ENCODE peak calls at places on chromosomes 12 and 14, in four cellular contexts. H, K, Z and N are unnamed samples.

GRCh38 chr14:72657214-72657921 is 236.5 kb downstream of the DPF3 start:
- DNase-seq in H (no peak), K (no peak), Z (no peak), N (no peak)

GRCh38 chr14:94716976-94717375 is 52.9 kb downstream of the GSC start:
- DNase-seq in H (no peak), K (no peak), Z (no peak), N (no peak)

GRCh38 chr14:90308561-90308960 is 23.2 kb downstream of the NRDE2 start:
- DNase-seq in H (no peak), K (no peak), Z (no peak), N (no peak)

GRCh38 chr12:113519464-113520191 is 48.0 kb upstream of the LHX5 start:
- DNase-seq in H (no peak), K (no peak), Z (no peak), N (no peak)

GRCh38 chr12:21891763-21892217 is 49.4 kb downstream of the ABCC9 start:
- DNase-seq in H (no peak), K (no peak), Z (no peak), N (no peak)

GRCh38 chr12:58413794-58414193 is 472.4 kb downstream of the ATP23 start:
- DNase-seq in H (no peak), K (no peak), Z (no peak), N (no peak)

GRCh38 chr14:100534528-100535286 is 52.5 kb downstream of the BEGAIN start:
- DNase-seq in H (peak; percentile 13), K (peak; percentile 35), Z (no peak), N (peak; percentile 61)

GRCh38 chr12:96425973-96426372 is 25.7 kb upstream of the CDK17 start:
- DNase-seq in H (no peak), K (no peak), Z (no peak), N (no peak)

GRCh38 chr14:96130854-96131253 is 73.8 kb upstream of the BDKRB2 start:
- DNase-seq in H (no peak), K (no peak), Z (no peak), N (no peak)

GRCh38 chr14:77133718-77134338 is 7.8 kb downstream of the ZDHHC22 start:
- DNase-seq in H (peak; percentile 83), K (no peak), Z (no peak), N (peak; percentile 98)

GRCh38 chr14:97273540-97273939 is 476.4 kb downstream of the VRK1 start:
- DNase-seq in H (no peak), K (no peak), Z (no peak), N (peak; percentile 58)

GRCh38 chr12:8664228-8664963 is 1.8 kb upstream of the MFAP5 start:
- DNase-seq in H (no peak), K (no peak), Z (no peak), N (peak; percentile 2)

GRCh38 chr12:95548539-95549391 is 2.5 kb downstream of the USP44 start:
- DNase-seq in H (peak; percentile 71), K (peak; percentile 58), Z (peak; percentile 56), N (peak; percentile 92)

GRCh38 chr14:60684203-60684602 is 34.9 kb upstream of the SIX1 start:
- DNase-seq in H (no peak), K (no peak), Z (no peak), N (no peak)

GRCh38 chr14:91456283-91456682 is 38.7 kb upstream of the CCDC88C start:
- DNase-seq in H (no peak), K (no peak), Z (no peak), N (no peak)

GRCh38 chr12:131030472-131031328 is 77.0 kb downstream of the ADGRD1 start:
- DNase-seq in H (no peak), K (no peak), Z (no peak), N (no peak)

GRCh38 chr14:75306917-75307699 is 28.5 kb downstream of the FOS start:
- DNase-seq in H (no peak), K (no peak), Z (peak; percentile 75), N (peak; percentile 65)

GRCh38 chr12:113260127-113260526 is 38.9 kb downstream of the TPCN1 start:
- DNase-seq in H (no peak), K (no peak), Z (no peak), N (no peak)

GRCh38 chr12:40907115-40907521 is 214.9 kb downstream of the CNTN1 start:
- DNase-seq in H (no peak), K (no peak), Z (no peak), N (no peak)

GRCh38 chr12:67573456-67573855 is 75.1 kb upstream of the DYRK2 start:
- DNase-seq in H (no peak), K (no peak), Z (no peak), N (no peak)

GRCh38 chr14:51554953-51555352 is 96.8 kb upstream of the FRMD6 start:
- DNase-seq in H (no peak), K (no peak), Z (no peak), N (no peak)

GRCh38 chr12:62848418-62848817 is 86.5 kb downstream of the PPM1H start:
- DNase-seq in H (no peak), K (no peak), Z (no peak), N (no peak)